ENCODE peak calls at places on chromosome 17, in five cellular contexts. One of them, this sample, is unnamed.

GRCh38 chr17:80431246-80432195 is 16.6 kb downstream of the ENDOV start:
- DNase-seq in CD8-positive, alpha-beta T cell: no peak
- DNase-seq in ascending aorta: no peak
- DNase-seq in mucosa of descending colon: no peak
- DNase-seq in foreskin keratinocyte: no peak
- DNase-seq in this sample: peak; percentile 40

GRCh38 chr17:8458128-8458527 is 22.4 kb downstream of the NDEL1 start:
- DNase-seq in CD8-positive, alpha-beta T cell: no peak
- DNase-seq in ascending aorta: no peak
- DNase-seq in mucosa of descending colon: no peak
- DNase-seq in foreskin keratinocyte: no peak
- DNase-seq in this sample: no peak

GRCh38 chr17:60647705-60648104 is 29.9 kb upstream of the BCAS3 start:
- DNase-seq in CD8-positive, alpha-beta T cell: no peak
- DNase-seq in ascending aorta: no peak
- DNase-seq in mucosa of descending colon: no peak
- DNase-seq in foreskin keratinocyte: no peak
- DNase-seq in this sample: no peak

GRCh38 chr17:42275527-42276358 is 448 bp downstream of the STAT5B start:
- DNase-seq in CD8-positive, alpha-beta T cell: peak; percentile 71
- DNase-seq in ascending aorta: no peak
- DNase-seq in mucosa of descending colon: peak; percentile 33
- DNase-seq in foreskin keratinocyte: no peak
- DNase-seq in this sample: no peak

GRCh38 chr17:72182256-72182890 is 61.6 kb downstream of the SOX9 start:
- DNase-seq in CD8-positive, alpha-beta T cell: no peak
- DNase-seq in ascending aorta: no peak
- DNase-seq in mucosa of descending colon: peak; percentile 29
- DNase-seq in foreskin keratinocyte: no peak
- DNase-seq in this sample: no peak

GRCh38 chr17:19378416-19379293 is at the start of gene MAPK7:
- DNase-seq in CD8-positive, alpha-beta T cell: no peak
- DNase-seq in ascending aorta: no peak
- DNase-seq in mucosa of descending colon: no peak
- DNase-seq in foreskin keratinocyte: no peak
- DNase-seq in this sample: peak; percentile 47

GRCh38 chr17:17413215-17413792 is 63.5 kb upstream of the MED9 start:
- DNase-seq in CD8-positive, alpha-beta T cell: no peak
- DNase-seq in ascending aorta: no peak
- DNase-seq in mucosa of descending colon: no peak
- DNase-seq in foreskin keratinocyte: peak; percentile 79
- DNase-seq in this sample: no peak

GRCh38 chr17:82435601-82436583 is 14.7 kb downstream of the CYBC1 start:
- DNase-seq in CD8-positive, alpha-beta T cell: no peak
- DNase-seq in ascending aorta: no peak
- DNase-seq in mucosa of descending colon: no peak
- DNase-seq in foreskin keratinocyte: no peak
- DNase-seq in this sample: no peak

GRCh38 chr17:75753514-75754377 is 11.2 kb downstream of the GALK1 start:
- DNase-seq in CD8-positive, alpha-beta T cell: peak; percentile 72
- DNase-seq in ascending aorta: no peak
- DNase-seq in mucosa of descending colon: peak; percentile 52
- DNase-seq in foreskin keratinocyte: no peak
- DNase-seq in this sample: peak; percentile 55

GRCh38 chr17:19313746-19314651 is 48.5 kb downstream of the B9D1 start:
- DNase-seq in CD8-positive, alpha-beta T cell: no peak
- DNase-seq in ascending aorta: no peak
- DNase-seq in mucosa of descending colon: peak; percentile 63
- DNase-seq in foreskin keratinocyte: peak; percentile 54
- DNase-seq in this sample: no peak

GRCh38 chr17:67253379-67253778 is 8.4 kb upstream of the HELZ start:
- DNase-seq in CD8-positive, alpha-beta T cell: no peak
- DNase-seq in ascending aorta: no peak
- DNase-seq in mucosa of descending colon: no peak
- DNase-seq in foreskin keratinocyte: peak; percentile 86
- DNase-seq in this sample: no peak

GRCh38 chr17:78717431-78717980 is 64.6 kb downstream of the CYTH1 start:
- DNase-seq in CD8-positive, alpha-beta T cell: no peak
- DNase-seq in ascending aorta: no peak
- DNase-seq in mucosa of descending colon: no peak
- DNase-seq in foreskin keratinocyte: no peak
- DNase-seq in this sample: no peak

GRCh38 chr17:4901648-4902344 is 1.1 kb downstream of the CHRNE start:
- DNase-seq in CD8-positive, alpha-beta T cell: peak; percentile 42
- DNase-seq in ascending aorta: no peak
- DNase-seq in mucosa of descending colon: peak; percentile 25
- DNase-seq in foreskin keratinocyte: no peak
- DNase-seq in this sample: peak; percentile 91

GRCh38 chr17:8393470-8394231 is 4.0 kb downstream of the RNF222 start:
- DNase-seq in CD8-positive, alpha-beta T cell: peak; percentile 66
- DNase-seq in ascending aorta: no peak
- DNase-seq in mucosa of descending colon: peak; percentile 56
- DNase-seq in foreskin keratinocyte: peak; percentile 66
- DNase-seq in this sample: no peak

GRCh38 chr17:17641621-17642409 is 39.4 kb upstream of the RAI1 start:
- DNase-seq in CD8-positive, alpha-beta T cell: peak; percentile 76
- DNase-seq in ascending aorta: no peak
- DNase-seq in mucosa of descending colon: peak; percentile 78
- DNase-seq in foreskin keratinocyte: no peak
- DNase-seq in this sample: peak; percentile 81

GRCh38 chr17:78397681-78398101 is 19.2 kb downstream of the PGS1 start:
- DNase-seq in CD8-positive, alpha-beta T cell: no peak
- DNase-seq in ascending aorta: no peak
- DNase-seq in mucosa of descending colon: no peak
- DNase-seq in foreskin keratinocyte: no peak
- DNase-seq in this sample: no peak

GRCh38 chr17:72423286-72423589 is 302.4 kb downstream of the SOX9 start:
- DNase-seq in CD8-positive, alpha-beta T cell: no peak
- DNase-seq in ascending aorta: no peak
- DNase-seq in mucosa of descending colon: no peak
- DNase-seq in foreskin keratinocyte: no peak
- DNase-seq in this sample: no peak

GRCh38 chr17:3594056-3594810 is 15.0 kb downstream of the TRPV1 start:
- DNase-seq in CD8-positive, alpha-beta T cell: no peak
- DNase-seq in ascending aorta: no peak
- DNase-seq in mucosa of descending colon: no peak
- DNase-seq in foreskin keratinocyte: no peak
- DNase-seq in this sample: no peak

GRCh38 chr17:72223816-72224215 is 103.0 kb downstream of the SOX9 start:
- DNase-seq in CD8-positive, alpha-beta T cell: no peak
- DNase-seq in ascending aorta: no peak
- DNase-seq in mucosa of descending colon: no peak
- DNase-seq in foreskin keratinocyte: no peak
- DNase-seq in this sample: no peak

GRCh38 chr17:32277284-32277683 is 11.7 kb downstream of the RHBDL3 start:
- DNase-seq in CD8-positive, alpha-beta T cell: no peak
- DNase-seq in ascending aorta: no peak
- DNase-seq in mucosa of descending colon: no peak
- DNase-seq in foreskin keratinocyte: no peak
- DNase-seq in this sample: no peak

GRCh38 chr17:75645889-75646625 is 12.8 kb downstream of the SMIM5 start:
- DNase-seq in CD8-positive, alpha-beta T cell: no peak
- DNase-seq in ascending aorta: peak; percentile 9
- DNase-seq in mucosa of descending colon: peak; percentile 88
- DNase-seq in foreskin keratinocyte: peak; percentile 51
- DNase-seq in this sample: no peak

GRCh38 chr17:59561042-59561441 is 4.4 kb upstream of the DHX40 start:
- DNase-seq in CD8-positive, alpha-beta T cell: no peak
- DNase-seq in ascending aorta: no peak
- DNase-seq in mucosa of descending colon: peak; percentile 21
- DNase-seq in foreskin keratinocyte: no peak
- DNase-seq in this sample: no peak

GRCh38 chr17:72702136-72702735 is 390.3 kb downstream of the SLC39A11 start:
- DNase-seq in CD8-positive, alpha-beta T cell: no peak
- DNase-seq in ascending aorta: no peak
- DNase-seq in mucosa of descending colon: no peak
- DNase-seq in foreskin keratinocyte: no peak
- DNase-seq in this sample: no peak

GRCh38 chr17:40615295-40615988 is 32.2 kb downstream of the SMARCE1 start:
- DNase-seq in CD8-positive, alpha-beta T cell: peak; percentile 71
- DNase-seq in ascending aorta: no peak
- DNase-seq in mucosa of descending colon: peak; percentile 56
- DNase-seq in foreskin keratinocyte: no peak
- DNase-seq in this sample: no peak

GRCh38 chr17:69810326-69811035 is 264.5 kb upstream of the KCNJ16 start:
- DNase-seq in CD8-positive, alpha-beta T cell: no peak
- DNase-seq in ascending aorta: no peak
- DNase-seq in mucosa of descending colon: no peak
- DNase-seq in foreskin keratinocyte: no peak
- DNase-seq in this sample: no peak

GRCh38 chr17:57985675-57985974 is 2.4 kb downstream of the VEZF1 start:
- DNase-seq in CD8-positive, alpha-beta T cell: no peak
- DNase-seq in ascending aorta: no peak
- DNase-seq in mucosa of descending colon: no peak
- DNase-seq in foreskin keratinocyte: peak; percentile 54
- DNase-seq in this sample: no peak

GRCh38 chr17:1789936-1790335 is 28.1 kb downstream of the SERPINF1 start:
- DNase-seq in CD8-positive, alpha-beta T cell: no peak
- DNase-seq in ascending aorta: no peak
- DNase-seq in mucosa of descending colon: no peak
- DNase-seq in foreskin keratinocyte: no peak
- DNase-seq in this sample: no peak

GRCh38 chr17:49486012-49486641 is 9.0 kb upstream of the NGFR start:
- DNase-seq in CD8-positive, alpha-beta T cell: no peak
- DNase-seq in ascending aorta: no peak
- DNase-seq in mucosa of descending colon: no peak
- DNase-seq in foreskin keratinocyte: no peak
- DNase-seq in this sample: no peak

GRCh38 chr17:56786989-56787482 is 46.7 kb downstream of the C17orf67 start:
- DNase-seq in CD8-positive, alpha-beta T cell: peak; percentile 42
- DNase-seq in ascending aorta: no peak
- DNase-seq in mucosa of descending colon: no peak
- DNase-seq in foreskin keratinocyte: peak; percentile 94
- DNase-seq in this sample: peak; percentile 92

GRCh38 chr17:48373130-48373844 is 56.7 kb downstream of the SKAP1 start:
- DNase-seq in CD8-positive, alpha-beta T cell: no peak
- DNase-seq in ascending aorta: no peak
- DNase-seq in mucosa of descending colon: no peak
- DNase-seq in foreskin keratinocyte: no peak
- DNase-seq in this sample: no peak

GRCh38 chr17:49548506-49549310 is 27.0 kb upstream of the NXPH3 start:
- DNase-seq in CD8-positive, alpha-beta T cell: no peak
- DNase-seq in ascending aorta: no peak
- DNase-seq in mucosa of descending colon: peak; percentile 52
- DNase-seq in foreskin keratinocyte: no peak
- DNase-seq in this sample: no peak

GRCh38 chr17:73833779-73834613 is 189.8 kb upstream of the SDK2 start:
- DNase-seq in CD8-positive, alpha-beta T cell: no peak
- DNase-seq in ascending aorta: no peak
- DNase-seq in mucosa of descending colon: no peak
- DNase-seq in foreskin keratinocyte: no peak
- DNase-seq in this sample: no peak

GRCh38 chr17:76271669-76272540 is 6.8 kb downstream of the UBALD2 start:
- DNase-seq in CD8-positive, alpha-beta T cell: peak; percentile 70
- DNase-seq in ascending aorta: no peak
- DNase-seq in mucosa of descending colon: peak; percentile 55
- DNase-seq in foreskin keratinocyte: no peak
- DNase-seq in this sample: no peak

GRCh38 chr17:10360578-10360977 is 12.2 kb downstream of the MYH13 start:
- DNase-seq in CD8-positive, alpha-beta T cell: no peak
- DNase-seq in ascending aorta: no peak
- DNase-seq in mucosa of descending colon: no peak
- DNase-seq in foreskin keratinocyte: no peak
- DNase-seq in this sample: no peak

GRCh38 chr17:10352866-10353265 is 19.9 kb downstream of the MYH13 start:
- DNase-seq in CD8-positive, alpha-beta T cell: no peak
- DNase-seq in ascending aorta: no peak
- DNase-seq in mucosa of descending colon: no peak
- DNase-seq in foreskin keratinocyte: no peak
- DNase-seq in this sample: no peak

GRCh38 chr17:10357768-10358167 is 15.0 kb downstream of the MYH13 start:
- DNase-seq in CD8-positive, alpha-beta T cell: no peak
- DNase-seq in ascending aorta: no peak
- DNase-seq in mucosa of descending colon: peak; percentile 29
- DNase-seq in foreskin keratinocyte: no peak
- DNase-seq in this sample: no peak
- TF ChIP-seq CTCF in CD8-positive, alpha-beta T cell: peak; percentile 33
- TF ChIP-seq CTCF in ascending aorta: peak; percentile 8
- TF ChIP-seq CTCF in mucosa of descending colon: no peak
- TF ChIP-seq CTCF in foreskin keratinocyte: peak; percentile 49
- TF ChIP-seq CTCF in this sample: no peak

GRCh38 chr17:35660902-35661301 is 70.5 kb upstream of the RASL10B start:
- DNase-seq in CD8-positive, alpha-beta T cell: no peak
- DNase-seq in ascending aorta: no peak
- DNase-seq in mucosa of descending colon: no peak
- DNase-seq in foreskin keratinocyte: no peak
- DNase-seq in this sample: no peak
- TF ChIP-seq CTCF in CD8-positive, alpha-beta T cell: no peak
- TF ChIP-seq CTCF in ascending aorta: peak; percentile 17
- TF ChIP-seq CTCF in mucosa of descending colon: no peak
- TF ChIP-seq CTCF in foreskin keratinocyte: no peak
- TF ChIP-seq CTCF in this sample: no peak

GRCh38 chr17:27106982-27107360 is 186.9 kb upstream of the WSB1 start:
- DNase-seq in CD8-positive, alpha-beta T cell: no peak
- DNase-seq in ascending aorta: no peak
- DNase-seq in mucosa of descending colon: no peak
- DNase-seq in foreskin keratinocyte: peak; percentile 52
- DNase-seq in this sample: no peak

GRCh38 chr17:27105636-27106035 is 188.3 kb upstream of the WSB1 start:
- DNase-seq in CD8-positive, alpha-beta T cell: no peak
- DNase-seq in ascending aorta: no peak
- DNase-seq in mucosa of descending colon: no peak
- DNase-seq in foreskin keratinocyte: no peak
- DNase-seq in this sample: no peak

GRCh38 chr17:27106347-27106981 is 187.4 kb upstream of the WSB1 start:
- DNase-seq in CD8-positive, alpha-beta T cell: no peak
- DNase-seq in ascending aorta: no peak
- DNase-seq in mucosa of descending colon: no peak
- DNase-seq in foreskin keratinocyte: no peak
- DNase-seq in this sample: no peak

GRCh38 chr17:27109346-27109745 is 184.6 kb upstream of the WSB1 start:
- DNase-seq in CD8-positive, alpha-beta T cell: no peak
- DNase-seq in ascending aorta: no peak
- DNase-seq in mucosa of descending colon: no peak
- DNase-seq in foreskin keratinocyte: no peak
- DNase-seq in this sample: no peak
- TF ChIP-seq CTCF in CD8-positive, alpha-beta T cell: no peak
- TF ChIP-seq CTCF in ascending aorta: no peak
- TF ChIP-seq CTCF in mucosa of descending colon: no peak
- TF ChIP-seq CTCF in foreskin keratinocyte: no peak
- TF ChIP-seq CTCF in this sample: no peak

GRCh38 chr17:6573982-6574688 is 17.8 kb upstream of the PITPNM3 start:
- DNase-seq in CD8-positive, alpha-beta T cell: no peak
- DNase-seq in ascending aorta: no peak
- DNase-seq in mucosa of descending colon: no peak
- DNase-seq in foreskin keratinocyte: no peak
- DNase-seq in this sample: no peak

GRCh38 chr17:6572997-6573396 is 16.6 kb upstream of the PITPNM3 start:
- DNase-seq in CD8-positive, alpha-beta T cell: no peak
- DNase-seq in ascending aorta: no peak
- DNase-seq in mucosa of descending colon: no peak
- DNase-seq in foreskin keratinocyte: no peak
- DNase-seq in this sample: no peak

GRCh38 chr17:6575596-6575988 is 19.2 kb upstream of the PITPNM3 start:
- DNase-seq in CD8-positive, alpha-beta T cell: no peak
- DNase-seq in ascending aorta: no peak
- DNase-seq in mucosa of descending colon: no peak
- DNase-seq in foreskin keratinocyte: no peak
- DNase-seq in this sample: no peak

GRCh38 chr17:6576038-6576437 is 19.7 kb upstream of the PITPNM3 start:
- DNase-seq in CD8-positive, alpha-beta T cell: no peak
- DNase-seq in ascending aorta: no peak
- DNase-seq in mucosa of descending colon: no peak
- DNase-seq in foreskin keratinocyte: no peak
- DNase-seq in this sample: no peak

GRCh38 chr17:6574689-6575595 is 18.6 kb upstream of the PITPNM3 start:
- DNase-seq in CD8-positive, alpha-beta T cell: peak; percentile 41
- DNase-seq in ascending aorta: no peak
- DNase-seq in mucosa of descending colon: peak; percentile 33
- DNase-seq in foreskin keratinocyte: no peak
- DNase-seq in this sample: peak; percentile 82
- TF ChIP-seq CTCF in CD8-positive, alpha-beta T cell: no peak
- TF ChIP-seq CTCF in ascending aorta: no peak
- TF ChIP-seq CTCF in mucosa of descending colon: no peak
- TF ChIP-seq CTCF in foreskin keratinocyte: no peak
- TF ChIP-seq CTCF in this sample: no peak

This sample was measured in CD14-positive monocyte.